ENCODE peak calls at places on chromosome 1, in six cellular contexts. One of them, this sample, is unnamed.

GRCh38 chr1:55284856-55285255 is 69.7 kb upstream of the USP24 start:
- DNase-seq in stomach: no peak
- DNase-seq in K562: no peak
- DNase-seq in sigmoid colon: peak
- DNase-seq in transverse colon: no peak
- DNase-seq in upper lobe of left lung: no peak
- DNase-seq in this sample: no peak

GRCh38 chr1:199546323-199546722 is 481.2 kb upstream of the NR5A2 start:
- DNase-seq in stomach: no peak
- DNase-seq in K562: no peak
- DNase-seq in sigmoid colon: no peak
- DNase-seq in transverse colon: no peak
- DNase-seq in upper lobe of left lung: no peak
- DNase-seq in this sample: no peak

GRCh38 chr1:205417884-205418283 is 4.0 kb downstream of the LEMD1 start:
- DNase-seq in stomach: no peak
- DNase-seq in K562: no peak
- DNase-seq in sigmoid colon: no peak
- DNase-seq in transverse colon: no peak
- DNase-seq in upper lobe of left lung: no peak
- DNase-seq in this sample: no peak

GRCh38 chr1:109482796-109483638 is 688 bp upstream of the ATXN7L2 start:
- DNase-seq in stomach: no peak
- DNase-seq in K562: peak
- DNase-seq in sigmoid colon: peak
- DNase-seq in transverse colon: no peak
- DNase-seq in upper lobe of left lung: no peak
- DNase-seq in this sample: peak

GRCh38 chr1:212981025-212981495 is 30.7 kb downstream of the VASH2 start:
- DNase-seq in stomach: peak
- DNase-seq in K562: no peak
- DNase-seq in sigmoid colon: no peak
- DNase-seq in transverse colon: no peak
- DNase-seq in upper lobe of left lung: peak
- DNase-seq in this sample: no peak

GRCh38 chr1:209207701-209208286 is 375.7 kb upstream of the CAMK1G start:
- DNase-seq in stomach: peak
- DNase-seq in K562: peak
- DNase-seq in sigmoid colon: peak
- DNase-seq in transverse colon: peak
- DNase-seq in upper lobe of left lung: peak
- DNase-seq in this sample: no peak

GRCh38 chr1:213622365-213623087 is 365.2 kb upstream of the PROX1 start:
- DNase-seq in stomach: no peak
- DNase-seq in K562: no peak
- DNase-seq in sigmoid colon: no peak
- DNase-seq in transverse colon: no peak
- DNase-seq in upper lobe of left lung: no peak
- DNase-seq in this sample: no peak

GRCh38 chr1:106536741-106537140 is 519.7 kb upstream of the PRMT6 start:
- DNase-seq in stomach: no peak
- DNase-seq in K562: no peak
- DNase-seq in sigmoid colon: no peak
- DNase-seq in transverse colon: no peak
- DNase-seq in upper lobe of left lung: no peak
- DNase-seq in this sample: no peak

GRCh38 chr1:55010887-55011217 is 12.1 kb downstream of the BSND start:
- DNase-seq in stomach: no peak
- DNase-seq in K562: no peak
- DNase-seq in sigmoid colon: no peak
- DNase-seq in transverse colon: no peak
- DNase-seq in upper lobe of left lung: no peak
- DNase-seq in this sample: no peak

GRCh38 chr1:247156787-247157232 is 15.0 kb downstream of the ZNF124 start:
- DNase-seq in stomach: no peak
- DNase-seq in K562: no peak
- DNase-seq in sigmoid colon: no peak
- DNase-seq in transverse colon: no peak
- DNase-seq in upper lobe of left lung: no peak
- DNase-seq in this sample: no peak

GRCh38 chr1:12528021-12528852 is 89.8 kb downstream of the DHRS3 start:
- DNase-seq in stomach: peak
- DNase-seq in K562: peak
- DNase-seq in sigmoid colon: peak
- DNase-seq in transverse colon: peak
- DNase-seq in upper lobe of left lung: peak
- DNase-seq in this sample: peak

DNA sequence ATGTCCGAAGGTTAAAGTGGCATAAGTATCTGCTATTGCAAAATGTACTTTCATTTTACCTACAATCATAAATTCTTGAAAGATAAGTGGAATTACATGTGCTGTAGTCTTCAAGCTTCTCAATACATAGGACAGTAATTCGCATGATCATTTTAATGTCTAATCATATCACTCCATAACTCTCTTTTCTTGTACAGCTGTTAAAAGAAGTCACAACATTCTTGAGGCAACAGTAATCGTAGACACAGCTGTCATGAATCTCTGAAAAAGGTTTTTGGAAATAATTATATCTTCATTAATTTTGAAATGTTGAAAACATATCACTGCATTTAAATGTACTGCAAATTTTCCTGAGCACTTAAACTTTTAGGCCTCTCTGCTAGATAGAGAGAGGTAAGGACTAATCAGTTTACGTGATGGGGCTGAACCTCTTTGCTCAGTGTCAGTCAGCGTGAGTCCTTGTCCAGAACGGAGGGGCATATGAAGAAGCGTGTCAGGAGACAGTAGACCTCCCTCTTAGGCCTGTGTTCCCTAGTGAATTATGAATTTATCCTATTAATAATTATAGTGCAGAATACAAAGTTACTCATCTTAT is 133.4 kb downstream of the NEK7 start:
- DNase-seq in stomach: no peak
- DNase-seq in K562: no peak
- DNase-seq in sigmoid colon: no peak
- DNase-seq in transverse colon: no peak
- DNase-seq in upper lobe of left lung: no peak
- DNase-seq in this sample: no peak
- TF ChIP-seq EP300 in stomach: no peak
- TF ChIP-seq EP300 in K562: no peak
- TF ChIP-seq EP300 in sigmoid colon: no peak
- TF ChIP-seq EP300 in transverse colon: no peak
- TF ChIP-seq EP300 in upper lobe of left lung: no peak
- TF ChIP-seq EP300 in this sample: no peak

DNA sequence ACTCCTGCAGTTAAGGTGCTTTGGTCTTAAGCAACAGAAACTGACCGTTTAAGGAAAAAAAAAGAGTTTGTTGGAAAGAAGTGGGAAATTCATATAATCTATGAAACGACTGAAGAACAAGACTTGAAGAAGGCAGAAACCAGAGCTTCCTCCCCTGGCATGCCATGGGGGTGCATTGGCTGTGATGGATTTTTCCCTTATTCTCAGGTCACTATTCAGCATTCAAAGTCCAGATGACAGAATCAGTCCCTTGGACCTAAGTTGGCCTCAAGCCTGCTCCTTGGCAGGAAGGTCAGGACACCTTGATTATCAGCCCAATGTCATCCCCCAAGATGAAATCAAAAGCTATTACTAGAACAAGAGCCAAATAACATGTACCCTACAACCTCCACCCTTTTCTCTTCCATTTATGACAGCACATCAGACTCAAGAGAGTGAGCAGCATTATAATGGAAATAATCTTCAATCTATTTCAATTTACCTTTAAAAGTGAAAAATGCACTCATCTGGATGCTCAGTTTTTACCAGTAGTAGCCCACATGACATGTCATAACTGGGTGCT is 15.8 kb upstream of the TMEM9 start:
- DNase-seq in stomach: no peak
- DNase-seq in K562: no peak
- DNase-seq in sigmoid colon: no peak
- DNase-seq in transverse colon: no peak
- DNase-seq in upper lobe of left lung: no peak
- DNase-seq in this sample: peak
- TF ChIP-seq POLR2AphosphoS5 in stomach: no peak
- TF ChIP-seq POLR2AphosphoS5 in K562: no peak
- TF ChIP-seq POLR2AphosphoS5 in sigmoid colon: no peak
- TF ChIP-seq POLR2AphosphoS5 in transverse colon: no peak
- TF ChIP-seq POLR2AphosphoS5 in upper lobe of left lung: no peak
- TF ChIP-seq POLR2AphosphoS5 in this sample: no peak

GRCh38 chr1:175459839-175460238 is 267.3 kb upstream of the KIAA0040 start:
- DNase-seq in stomach: no peak
- DNase-seq in K562: no peak
- DNase-seq in sigmoid colon: no peak
- DNase-seq in transverse colon: no peak
- DNase-seq in upper lobe of left lung: no peak
- DNase-seq in this sample: no peak
- TF ChIP-seq EP300 in stomach: no peak
- TF ChIP-seq EP300 in K562: no peak
- TF ChIP-seq EP300 in sigmoid colon: no peak
- TF ChIP-seq EP300 in transverse colon: no peak
- TF ChIP-seq EP300 in upper lobe of left lung: no peak
- TF ChIP-seq EP300 in this sample: no peak

GRCh38 chr1:192907545-192908243 is 98.9 kb downstream of the RGS2 start:
- DNase-seq in stomach: no peak
- DNase-seq in K562: no peak
- DNase-seq in sigmoid colon: no peak
- DNase-seq in transverse colon: no peak
- DNase-seq in upper lobe of left lung: peak
- DNase-seq in this sample: no peak
- TF ChIP-seq POLR2AphosphoS5 in stomach: peak
- TF ChIP-seq POLR2AphosphoS5 in K562: no peak
- TF ChIP-seq POLR2AphosphoS5 in sigmoid colon: peak
- TF ChIP-seq POLR2AphosphoS5 in transverse colon: peak
- TF ChIP-seq POLR2AphosphoS5 in upper lobe of left lung: no peak
- TF ChIP-seq POLR2AphosphoS5 in this sample: no peak

This sample was measured in suprapubic skin.